ENCODE peak calls at places on chromosomes 6 and 20, in seven cellular contexts. E, M, P, F, Y, L and C are unnamed samples.

GRCh38 chr6:131655387-131655786 is 18.3 kb downstream of the ENPP3 start:
- DNase-seq in E (no peak), M (no peak), P (no peak), F (no peak), Y (no peak), L (no peak), C (no peak)

GRCh38 chr6:148857817-148858390 is 111.1 kb downstream of the UST start:
- DNase-seq in E (peak; percentile 93), M (no peak), P (no peak), F (no peak), Y (no peak), L (peak; percentile 69), C (no peak)

GRCh38 chr6:44538841-44539240 is 151.3 kb downstream of the CDC5L start:
- DNase-seq in E (no peak), M (no peak), P (no peak), F (no peak), Y (no peak), L (no peak), C (no peak)

GRCh38 chr6:122736166-122736565 is 43.4 kb upstream of the FABP7 start:
- DNase-seq in E (no peak), M (no peak), P (no peak), F (no peak), Y (no peak), L (no peak), C (peak; percentile 47)

GRCh38 chr6:143368426-143368825 is 82.1 kb downstream of the ADAT2 start:
- DNase-seq in E (peak; percentile 71), M (no peak), P (no peak), F (no peak), Y (no peak), L (no peak), C (no peak)

GRCh38 chr6:121175827-121176226 is 158.5 kb downstream of the TBC1D32 start:
- DNase-seq in E (no peak), M (no peak), P (no peak), F (no peak), Y (no peak), L (no peak), C (no peak)

GRCh38 chr20:45254867-45255266 is 503 bp upstream of the SLPI start:
- DNase-seq in E (peak; percentile 26), M (no peak), P (peak; percentile 27), F (no peak), Y (no peak), L (peak; percentile 4), C (no peak)

GRCh38 chr6:132669690-132670291 is 10.8 kb upstream of the TAAR1 start:
- DNase-seq in E (peak; percentile 54), M (no peak), P (peak; percentile 46), F (peak; percentile 34), Y (no peak), L (peak; percentile 62), C (peak; percentile 13)

GRCh38 chr6:14001329-14002012 is 76.7 kb downstream of the RNF182 start:
- DNase-seq in E (peak; percentile 99), M (no peak), P (peak; percentile 55), F (no peak), Y (no peak), L (peak; percentile 95), C (no peak)

GRCh38 chr20:2619961-2620595 is 32.4 kb upstream of the NOP56 start:
- DNase-seq in E (peak; percentile 70), M (no peak), P (no peak), F (no peak), Y (no peak), L (no peak), C (no peak)

GRCh38 chr6:127342296-127342945 is 988 bp downstream of the ECHDC1 start:
- DNase-seq in E (peak; percentile 24), M (no peak), P (peak; percentile 32), F (no peak), Y (no peak), L (peak; percentile 86), C (no peak)

GRCh38 chr6:50102676-50103075 is 52.9 kb upstream of the DEFB112 start:
- DNase-seq in E (no peak), M (no peak), P (no peak), F (no peak), Y (no peak), L (no peak), C (no peak)

GRCh38 chr6:134512946-134513345 is 195.0 kb upstream of the SGK1 start:
- DNase-seq in E (no peak), M (no peak), P (no peak), F (no peak), Y (peak; percentile 62), L (no peak), C (no peak)

GRCh38 chr20:47927944-47928343 is 142.7 kb upstream of the SULF2 start:
- DNase-seq in E (no peak), M (no peak), P (peak; percentile 49), F (no peak), Y (no peak), L (peak; percentile 19), C (no peak)

GRCh38 chr6:123338394-123338793 is 298.4 kb downstream of the TRDN start:
- DNase-seq in E (no peak), M (no peak), P (no peak), F (peak; percentile 47), Y (no peak), L (no peak), C (peak; percentile 15)

GRCh38 chr6:6736753-6737654 is 148.5 kb downstream of the LY86 start:
- DNase-seq in E (no peak), M (no peak), P (peak; percentile 26), F (no peak), Y (peak; percentile 73), L (no peak), C (no peak)

GRCh38 chr6:6610031-6610591 is 21.6 kb downstream of the LY86 start:
- DNase-seq in E (no peak), M (peak; percentile 23), P (no peak), F (no peak), Y (no peak), L (no peak), C (no peak)

GRCh38 chr6:39415482-39415881 is 93.0 kb upstream of the KCNK16 start:
- DNase-seq in E (no peak), M (no peak), P (no peak), F (no peak), Y (no peak), L (no peak), C (no peak)

GRCh38 chr6:65637289-65638046 is 69.6 kb downstream of the EYS start:
- DNase-seq in E (no peak), M (no peak), P (no peak), F (no peak), Y (no peak), L (no peak), C (no peak)

GRCh38 chr6:145897552-145897951 is 66.6 kb downstream of the SHPRH start:
- DNase-seq in E (no peak), M (no peak), P (no peak), F (no peak), Y (no peak), L (no peak), C (no peak)